ENCODE peak calls at places on chromosomes 3 and 15, in five cellular contexts. S is endothelial cell of umbilical vein, U is OCI-LY7, H is nephron progenitor cell, P is bronchial epithelial cell. C is an unnamed sample.

GRCh38 chr3:123286308-123287023 is 84.7 kb downstream of the SEC22A start:
- DNase-seq in S (peak), U (peak), H (peak), P (peak), C (no peak)

GRCh38 chr15:77986891-77987764 is 90.4 kb downstream of the TBC1D2B start:
- DNase-seq in S (no peak), U (no peak), H (peak), P (no peak), C (no peak)

GRCh38 chr3:187013080-187013838 is 82.9 kb downstream of the ST6GAL1 start:
- DNase-seq in S (peak), U (no peak), H (no peak), P (no peak), C (no peak)

GRCh38 chr3:100653731-100654309 is 44.4 kb downstream of the ADGRG7 start:
- DNase-seq in S (no peak), U (no peak), H (no peak), P (no peak), C (no peak)

GRCh38 chr3:23487015-23487414 is 283.9 kb downstream of the UBE2E2 start:
- DNase-seq in S (no peak), U (no peak), H (no peak), P (no peak), C (no peak)

GRCh38 chr15:100780208-100780800 is 99.3 kb upstream of the ALDH1A3 start:
- DNase-seq in S (no peak), U (no peak), H (no peak), P (no peak), C (no peak)

GRCh38 chr15:95469601-95470000 is 860.9 kb upstream of the NR2F2 start:
- DNase-seq in S (peak), U (no peak), H (no peak), P (no peak), C (no peak)

GRCh38 chr3:47082519-47082918 is 81.4 kb downstream of the SETD2 start:
- DNase-seq in S (no peak), U (no peak), H (no peak), P (peak), C (no peak)

GRCh38 chr3:71095511-71096305 is 487.8 kb downstream of the FOXP1 start:
- DNase-seq in S (no peak), U (no peak), H (no peak), P (peak), C (no peak)

GRCh38 chr15:29534378-29534777 is 264.8 kb upstream of the NSMCE3 start:
- DNase-seq in S (no peak), U (no peak), H (no peak), P (no peak), C (no peak)

GRCh38 chr15:70234256-70234965 is 136.7 kb upstream of the TLE3 start:
- DNase-seq in S (no peak), U (no peak), H (no peak), P (no peak), C (no peak)

GRCh38 chr3:10782011-10782410 is 34.0 kb upstream of the SLC6A11 start:
- DNase-seq in S (no peak), U (no peak), H (no peak), P (no peak), C (no peak)

GRCh38 chr15:94295275-94295674 is 63.9 kb downstream of the MCTP2 start:
- DNase-seq in S (no peak), U (no peak), H (no peak), P (no peak), C (no peak)

GRCh38 chr15:63292771-63293170 is 15.4 kb downstream of the APH1B start:
- DNase-seq in S (no peak), U (no peak), H (no peak), P (no peak), C (no peak)

GRCh38 chr3:159159546-159159945 is 357.7 kb downstream of the MFSD1 start:
- DNase-seq in S (no peak), U (no peak), H (no peak), P (no peak), C (no peak)

GRCh38 chr3:39637807-39638206 is 170.3 kb downstream of the MOBP start:
- DNase-seq in S (peak), U (no peak), H (no peak), P (peak), C (no peak)

GRCh38 chr3:105979961-105980360 is 111.1 kb upstream of the CBLB start:
- DNase-seq in S (no peak), U (no peak), H (no peak), P (no peak), C (no peak)

GRCh38 chr3:177680442-177680821 is 483.1 kb upstream of the TBL1XR1 start:
- DNase-seq in S (peak), U (no peak), H (no peak), P (peak), C (no peak)

GRCh38 chr15:62591842-62592838 is 427.1 kb upstream of the C2CD4B start:
- DNase-seq in S (no peak), U (no peak), H (no peak), P (no peak), C (no peak)

GRCh38 chr3:115436767-115437301 is 186.5 kb upstream of the GAP43 start:
- DNase-seq in S (peak), U (no peak), H (no peak), P (peak), C (no peak)

GRCh38 chr3:11567516-11568467 is 75.9 kb downstream of the VGLL4 start:
- DNase-seq in S (peak), U (no peak), H (no peak), P (peak), C (no peak)

GRCh38 chr15:84648539-84648938 is 5.5 kb downstream of the WDR73 start:
- DNase-seq in S (no peak), U (no peak), H (no peak), P (peak), C (no peak)

GRCh38 chr3:42515976-42516375 is 13.5 kb downstream of the VIPR1 start:
- DNase-seq in S (no peak), U (no peak), H (no peak), P (no peak), C (no peak)

GRCh38 chr3:117602054-117602644 is 892.6 kb downstream of the TUSC7 start:
- DNase-seq in S (no peak), U (no peak), H (no peak), P (no peak), C (no peak)

GRCh38 chr3:141738636-141739363 is 702 bp downstream of the RNF7 start:
- DNase-seq in S (peak), U (peak), H (no peak), P (peak), C (no peak)

GRCh38 chr15:101348643-101349496 is 53.8 kb upstream of the SNRPA1 start:
- DNase-seq in S (no peak), U (no peak), H (no peak), P (peak), C (no peak)

GRCh38 chr3:132268956-132269355 is 48.3 kb upstream of the ACP3 start:
- DNase-seq in S (peak), U (peak), H (no peak), P (peak), C (no peak)

GRCh38 chr3:187744169-187745151 is 808 bp downstream of the BCL6 start:
- DNase-seq in S (peak), U (peak), H (peak), P (peak), C (peak)

GRCh38 chr15:58771621-58772235 is 626 bp downstream of the MINDY2 start:
- DNase-seq in S (no peak), U (peak), H (peak), P (peak), C (no peak)

GRCh38 chr15:43253431-43254403 is 13.0 kb downstream of the TGM5 start:
- DNase-seq in S (peak), U (no peak), H (no peak), P (peak), C (no peak)

GRCh38 chr3:49013738-49014660 is 4.4 kb downstream of the DALRD3 start:
- DNase-seq in S (peak), U (peak), H (peak), P (peak), C (no peak)

GRCh38 chr3:64398431-64398830 is 173.2 kb upstream of the PRICKLE2 start:
- DNase-seq in S (no peak), U (no peak), H (no peak), P (no peak), C (no peak)

GRCh38 chr3:157093096-157093495 is 66.9 kb downstream of the CCNL1 start:
- DNase-seq in S (no peak), U (no peak), H (no peak), P (no peak), C (no peak)

GRCh38 chr3:16529264-16529663 is 15.8 kb upstream of the RFTN1 start:
- DNase-seq in S (no peak), U (peak), H (no peak), P (no peak), C (no peak)
- TF ChIP-seq CTCF in S (no peak), U (peak), H (no peak), P (no peak), C (no peak)

GRCh38 chr3:153354641-153355040 is 192.6 kb downstream of the RAP2B start:
- DNase-seq in S (no peak), U (no peak), H (no peak), P (no peak), C (no peak)

GRCh38 chr3:153348457-153349137 is 186.6 kb downstream of the RAP2B start:
- DNase-seq in S (no peak), U (no peak), H (no peak), P (no peak), C (no peak)

GRCh38 chr3:153355559-153355958 is 193.5 kb downstream of the RAP2B start:
- DNase-seq in S (no peak), U (no peak), H (no peak), P (no peak), C (no peak)

GRCh38 chr3:153349138-153349499 is 187.1 kb downstream of the RAP2B start:
- DNase-seq in S (no peak), U (no peak), H (no peak), P (no peak), C (no peak)

GRCh38 chr3:153350420-153350819 is 188.4 kb downstream of the RAP2B start:
- DNase-seq in S (no peak), U (no peak), H (no peak), P (no peak), C (no peak)
- TF ChIP-seq CTCF in S (no peak), U (no peak), H (no peak), P (no peak), C (no peak)

GRCh38 chr3:57816471-57817105 is 60.5 kb downstream of the SLMAP start:
- DNase-seq in S (no peak), U (no peak), H (no peak), P (no peak), C (no peak)
- TF ChIP-seq CTCF in S (no peak), U (no peak), H (no peak), P (no peak), C (no peak)

DNA sequence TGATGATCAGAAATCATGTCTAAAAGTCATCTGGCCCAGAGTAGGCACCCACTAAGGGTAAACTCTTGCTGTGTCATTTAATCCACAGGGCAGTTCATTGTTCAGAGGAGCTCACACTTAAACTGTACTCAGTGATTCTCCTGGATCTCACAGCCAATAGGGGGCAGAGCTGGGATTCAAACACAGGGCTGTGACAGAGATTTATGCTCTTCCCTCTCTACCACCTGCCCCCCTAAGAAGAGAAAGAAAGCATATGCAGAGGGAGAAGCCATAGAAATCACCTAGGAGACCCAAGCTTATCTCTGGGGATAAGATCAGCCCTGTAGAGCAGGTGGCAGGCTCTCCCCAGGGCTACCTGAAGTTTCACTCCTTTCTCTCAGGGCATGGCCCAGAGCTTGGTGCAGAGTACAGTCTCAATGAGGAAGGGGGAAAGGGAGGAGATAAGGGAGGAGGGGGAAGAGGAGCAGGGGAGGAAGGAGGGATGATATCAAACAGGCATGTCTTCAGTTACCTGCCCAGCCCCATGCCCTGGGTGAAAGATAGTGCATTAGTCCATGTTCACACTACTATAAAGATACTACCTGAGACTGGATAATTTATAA is 51.8 kb upstream of the ADPGK start:
- DNase-seq in S (no peak), U (peak), H (no peak), P (peak), C (no peak)
- TF ChIP-seq CTCF in S (no peak), U (peak), H (no peak), P (peak), C (no peak)

GRCh38 chr3:94101860-94102259 is 39.0 kb downstream of the NSUN3 start:
- DNase-seq in S (peak), U (peak), H (no peak), P (peak), C (no peak)
- TF ChIP-seq CTCF in S (no peak), U (peak), H (no peak), P (no peak), C (no peak)

GRCh38 chr3:16319307-16319706 is 54.3 kb downstream of the OXNAD1 start:
- DNase-seq in S (no peak), U (peak), H (no peak), P (no peak), C (no peak)
- TF ChIP-seq CTCF in S (peak), U (peak), H (peak), P (peak), C (peak)

C was measured in natural killer cell.